ENCODE peak calls at places on chromosomes 2 and 18, in six cellular contexts. One of them, this sample, is unnamed.

GRCh38 chr18:22643731-22644130 is 226.0 kb upstream of the CTAGE1 start:
- DNase-seq in T-cell: no peak
- DNase-seq in T-helper 2 cell: no peak
- DNase-seq in psoas muscle: no peak
- DNase-seq in stimulated activated CD4-positive, alpha-beta T cell treated with anti-CD3 and anti-CD28 coated beads, Interleukin-1b, Interleukin-23, amount 100 ng/mL, for 1 hour: no peak
- DNase-seq in nephron progenitor cell: no peak
- DNase-seq in this sample: no peak

GRCh38 chr18:79898952-79899608 is 52.4 kb downstream of the SLC66A2 start:
- DNase-seq in psoas muscle: peak; percentile 47
- DNase-seq in stimulated activated CD4-positive, alpha-beta T cell treated with anti-CD3 and anti-CD28 coated beads, Interleukin-1b, Interleukin-23, amount 100 ng/mL, for 1 hour: no peak
- DNase-seq in T-helper 2 cell: no peak
- DNase-seq in nephron progenitor cell: no peak
- DNase-seq in T-cell: no peak
- DNase-seq in this sample: no peak

GRCh38 chr18:31401156-31402025 is 24.8 kb downstream of the DSG4 start:
- DNase-seq in T-cell: no peak
- DNase-seq in psoas muscle: no peak
- DNase-seq in stimulated activated CD4-positive, alpha-beta T cell treated with anti-CD3 and anti-CD28 coated beads, Interleukin-1b, Interleukin-23, amount 100 ng/mL, for 1 hour: no peak
- DNase-seq in nephron progenitor cell: no peak
- DNase-seq in T-helper 2 cell: no peak
- DNase-seq in this sample: no peak

GRCh38 chr2:1501196-1501851 is 88.1 kb downstream of the TPO start:
- DNase-seq in stimulated activated CD4-positive, alpha-beta T cell treated with anti-CD3 and anti-CD28 coated beads, Interleukin-1b, Interleukin-23, amount 100 ng/mL, for 1 hour: no peak
- DNase-seq in nephron progenitor cell: no peak
- DNase-seq in T-cell: no peak
- DNase-seq in T-helper 2 cell: no peak
- DNase-seq in psoas muscle: no peak
- DNase-seq in this sample: no peak

GRCh38 chr2:174510583-174511189 is 23.9 kb upstream of the GPR155 start:
- DNase-seq in T-cell: no peak
- DNase-seq in psoas muscle: no peak
- DNase-seq in stimulated activated CD4-positive, alpha-beta T cell treated with anti-CD3 and anti-CD28 coated beads, Interleukin-1b, Interleukin-23, amount 100 ng/mL, for 1 hour: no peak
- DNase-seq in T-helper 2 cell: peak; percentile 33
- DNase-seq in nephron progenitor cell: no peak
- DNase-seq in this sample: no peak

GRCh38 chr2:238851751-238852150 is 3.9 kb downstream of the TWIST2 start:
- DNase-seq in stimulated activated CD4-positive, alpha-beta T cell treated with anti-CD3 and anti-CD28 coated beads, Interleukin-1b, Interleukin-23, amount 100 ng/mL, for 1 hour: no peak
- DNase-seq in nephron progenitor cell: no peak
- DNase-seq in psoas muscle: no peak
- DNase-seq in T-helper 2 cell: no peak
- DNase-seq in T-cell: no peak
- DNase-seq in this sample: no peak

GRCh38 chr18:13501896-13502295 is 224.5 kb downstream of the FAM210A start:
- DNase-seq in stimulated activated CD4-positive, alpha-beta T cell treated with anti-CD3 and anti-CD28 coated beads, Interleukin-1b, Interleukin-23, amount 100 ng/mL, for 1 hour: peak; percentile 11
- DNase-seq in T-cell: no peak
- DNase-seq in T-helper 2 cell: peak; percentile 90
- DNase-seq in nephron progenitor cell: no peak
- DNase-seq in psoas muscle: no peak
- DNase-seq in this sample: no peak

GRCh38 chr2:71683070-71683469 is 229.7 kb downstream of the DYSF start:
- DNase-seq in T-helper 2 cell: no peak
- DNase-seq in stimulated activated CD4-positive, alpha-beta T cell treated with anti-CD3 and anti-CD28 coated beads, Interleukin-1b, Interleukin-23, amount 100 ng/mL, for 1 hour: no peak
- DNase-seq in psoas muscle: no peak
- DNase-seq in T-cell: no peak
- DNase-seq in nephron progenitor cell: no peak
- DNase-seq in this sample: no peak

GRCh38 chr18:79508565-79509535 is 113.1 kb downstream of the NFATC1 start:
- DNase-seq in nephron progenitor cell: no peak
- DNase-seq in psoas muscle: peak; percentile 56
- DNase-seq in stimulated activated CD4-positive, alpha-beta T cell treated with anti-CD3 and anti-CD28 coated beads, Interleukin-1b, Interleukin-23, amount 100 ng/mL, for 1 hour: no peak
- DNase-seq in T-cell: no peak
- DNase-seq in T-helper 2 cell: no peak
- DNase-seq in this sample: peak; percentile 42

GRCh38 chr2:109487237-109487869 is 126.4 kb downstream of the SEPTIN10 start:
- DNase-seq in psoas muscle: no peak
- DNase-seq in T-helper 2 cell: no peak
- DNase-seq in nephron progenitor cell: no peak
- DNase-seq in stimulated activated CD4-positive, alpha-beta T cell treated with anti-CD3 and anti-CD28 coated beads, Interleukin-1b, Interleukin-23, amount 100 ng/mL, for 1 hour: no peak
- DNase-seq in T-cell: no peak
- DNase-seq in this sample: no peak

GRCh38 chr2:9276901-9277455 is 70.4 kb downstream of the ASAP2 start:
- DNase-seq in T-helper 2 cell: no peak
- DNase-seq in nephron progenitor cell: no peak
- DNase-seq in stimulated activated CD4-positive, alpha-beta T cell treated with anti-CD3 and anti-CD28 coated beads, Interleukin-1b, Interleukin-23, amount 100 ng/mL, for 1 hour: no peak
- DNase-seq in psoas muscle: no peak
- DNase-seq in T-cell: no peak
- DNase-seq in this sample: no peak

GRCh38 chr2:46535360-46535759 is 56.0 kb downstream of the TMEM247 start:
- DNase-seq in nephron progenitor cell: no peak
- DNase-seq in T-helper 2 cell: peak; percentile 93
- DNase-seq in stimulated activated CD4-positive, alpha-beta T cell treated with anti-CD3 and anti-CD28 coated beads, Interleukin-1b, Interleukin-23, amount 100 ng/mL, for 1 hour: no peak
- DNase-seq in psoas muscle: no peak
- DNase-seq in T-cell: peak; percentile 29
- DNase-seq in this sample: peak; percentile 99

GRCh38 chr18:22185298-22185697 is 15.9 kb downstream of the GATA6 start:
- DNase-seq in T-cell: no peak
- DNase-seq in nephron progenitor cell: no peak
- DNase-seq in psoas muscle: no peak
- DNase-seq in T-helper 2 cell: no peak
- DNase-seq in stimulated activated CD4-positive, alpha-beta T cell treated with anti-CD3 and anti-CD28 coated beads, Interleukin-1b, Interleukin-23, amount 100 ng/mL, for 1 hour: no peak
- DNase-seq in this sample: no peak

GRCh38 chr2:213157242-213157641 is 5.8 kb upstream of the IKZF2 start:
- DNase-seq in nephron progenitor cell: no peak
- DNase-seq in psoas muscle: no peak
- DNase-seq in stimulated activated CD4-positive, alpha-beta T cell treated with anti-CD3 and anti-CD28 coated beads, Interleukin-1b, Interleukin-23, amount 100 ng/mL, for 1 hour: no peak
- DNase-seq in T-cell: no peak
- DNase-seq in T-helper 2 cell: peak; percentile 41
- DNase-seq in this sample: no peak

GRCh38 chr18:36843784-36844183 is 14.9 kb downstream of the KIAA1328 start:
- DNase-seq in nephron progenitor cell: no peak
- DNase-seq in T-helper 2 cell: no peak
- DNase-seq in psoas muscle: no peak
- DNase-seq in T-cell: no peak
- DNase-seq in stimulated activated CD4-positive, alpha-beta T cell treated with anti-CD3 and anti-CD28 coated beads, Interleukin-1b, Interleukin-23, amount 100 ng/mL, for 1 hour: no peak
- DNase-seq in this sample: no peak

GRCh38 chr2:11639503-11639902 is 30.5 kb downstream of the NTSR2 start:
- DNase-seq in T-helper 2 cell: no peak
- DNase-seq in stimulated activated CD4-positive, alpha-beta T cell treated with anti-CD3 and anti-CD28 coated beads, Interleukin-1b, Interleukin-23, amount 100 ng/mL, for 1 hour: no peak
- DNase-seq in nephron progenitor cell: no peak
- DNase-seq in psoas muscle: no peak
- DNase-seq in T-cell: no peak
- DNase-seq in this sample: no peak

GRCh38 chr2:17065536-17065935 is 399.9 kb upstream of the CYRIA start:
- DNase-seq in psoas muscle: no peak
- DNase-seq in T-helper 2 cell: no peak
- DNase-seq in nephron progenitor cell: no peak
- DNase-seq in stimulated activated CD4-positive, alpha-beta T cell treated with anti-CD3 and anti-CD28 coated beads, Interleukin-1b, Interleukin-23, amount 100 ng/mL, for 1 hour: no peak
- DNase-seq in T-cell: no peak
- DNase-seq in this sample: no peak

GRCh38 chr2:9748586-9748985 is 94.7 kb upstream of the TAF1B start:
- DNase-seq in T-helper 2 cell: no peak
- DNase-seq in nephron progenitor cell: no peak
- DNase-seq in T-cell: no peak
- DNase-seq in psoas muscle: no peak
- DNase-seq in stimulated activated CD4-positive, alpha-beta T cell treated with anti-CD3 and anti-CD28 coated beads, Interleukin-1b, Interleukin-23, amount 100 ng/mL, for 1 hour: no peak
- DNase-seq in this sample: no peak

GRCh38 chr2:152189622-152190495 is 14.3 kb upstream of the STAM2 start:
- DNase-seq in stimulated activated CD4-positive, alpha-beta T cell treated with anti-CD3 and anti-CD28 coated beads, Interleukin-1b, Interleukin-23, amount 100 ng/mL, for 1 hour: no peak
- DNase-seq in psoas muscle: no peak
- DNase-seq in nephron progenitor cell: peak; percentile 20
- DNase-seq in T-helper 2 cell: peak; percentile 53
- DNase-seq in T-cell: no peak
- DNase-seq in this sample: peak; percentile 54

GRCh38 chr18:10488022-10488421 is 33.6 kb downstream of the APCDD1 start:
- DNase-seq in psoas muscle: no peak
- DNase-seq in stimulated activated CD4-positive, alpha-beta T cell treated with anti-CD3 and anti-CD28 coated beads, Interleukin-1b, Interleukin-23, amount 100 ng/mL, for 1 hour: no peak
- DNase-seq in nephron progenitor cell: no peak
- DNase-seq in T-helper 2 cell: no peak
- DNase-seq in T-cell: no peak
- DNase-seq in this sample: no peak

GRCh38 chr2:111194835-111195621 is 74.3 kb downstream of the BCL2L11 start:
- DNase-seq in nephron progenitor cell: no peak
- DNase-seq in T-cell: no peak
- DNase-seq in stimulated activated CD4-positive, alpha-beta T cell treated with anti-CD3 and anti-CD28 coated beads, Interleukin-1b, Interleukin-23, amount 100 ng/mL, for 1 hour: no peak
- DNase-seq in psoas muscle: no peak
- DNase-seq in T-helper 2 cell: no peak
- DNase-seq in this sample: no peak

GRCh38 chr2:233458826-233459225 is 104.5 kb downstream of the DGKD start:
- DNase-seq in stimulated activated CD4-positive, alpha-beta T cell treated with anti-CD3 and anti-CD28 coated beads, Interleukin-1b, Interleukin-23, amount 100 ng/mL, for 1 hour: no peak
- DNase-seq in T-helper 2 cell: no peak
- DNase-seq in nephron progenitor cell: no peak
- DNase-seq in T-cell: no peak
- DNase-seq in psoas muscle: peak; percentile 27
- DNase-seq in this sample: no peak

GRCh38 chr2:37829616-37830385 is 95.3 kb upstream of the RMDN2 start:
- DNase-seq in T-helper 2 cell: no peak
- DNase-seq in T-cell: no peak
- DNase-seq in nephron progenitor cell: no peak
- DNase-seq in stimulated activated CD4-positive, alpha-beta T cell treated with anti-CD3 and anti-CD28 coated beads, Interleukin-1b, Interleukin-23, amount 100 ng/mL, for 1 hour: no peak
- DNase-seq in psoas muscle: no peak
- DNase-seq in this sample: no peak

GRCh38 chr2:168346725-168347477 is 99.5 kb upstream of the STK39 start:
- DNase-seq in nephron progenitor cell: peak; percentile 74
- DNase-seq in stimulated activated CD4-positive, alpha-beta T cell treated with anti-CD3 and anti-CD28 coated beads, Interleukin-1b, Interleukin-23, amount 100 ng/mL, for 1 hour: peak; percentile 30
- DNase-seq in T-cell: peak; percentile 49
- DNase-seq in psoas muscle: peak; percentile 64
- DNase-seq in T-helper 2 cell: peak; percentile 72
- DNase-seq in this sample: peak; percentile 65

GRCh38 chr2:119234021-119235019 is 10.7 kb downstream of the STEAP3 start:
- DNase-seq in nephron progenitor cell: peak; percentile 79
- DNase-seq in psoas muscle: no peak
- DNase-seq in T-cell: no peak
- DNase-seq in stimulated activated CD4-positive, alpha-beta T cell treated with anti-CD3 and anti-CD28 coated beads, Interleukin-1b, Interleukin-23, amount 100 ng/mL, for 1 hour: no peak
- DNase-seq in T-helper 2 cell: no peak
- DNase-seq in this sample: no peak

GRCh38 chr2:166375736-166376487 is at the start of gene SCN9A:
- DNase-seq in T-helper 2 cell: peak; percentile 30
- DNase-seq in psoas muscle: peak; percentile 81
- DNase-seq in nephron progenitor cell: peak; percentile 88
- DNase-seq in T-cell: no peak
- DNase-seq in stimulated activated CD4-positive, alpha-beta T cell treated with anti-CD3 and anti-CD28 coated beads, Interleukin-1b, Interleukin-23, amount 100 ng/mL, for 1 hour: no peak
- DNase-seq in this sample: no peak

GRCh38 chr18:21912339-21913239 is 172.0 kb downstream of the MIB1 start:
- DNase-seq in nephron progenitor cell: peak; percentile 22
- DNase-seq in stimulated activated CD4-positive, alpha-beta T cell treated with anti-CD3 and anti-CD28 coated beads, Interleukin-1b, Interleukin-23, amount 100 ng/mL, for 1 hour: no peak
- DNase-seq in T-helper 2 cell: no peak
- DNase-seq in T-cell: no peak
- DNase-seq in psoas muscle: no peak
- DNase-seq in this sample: no peak

GRCh38 chr18:8841781-8842485 is 136.6 kb downstream of the MTCL1 start:
- DNase-seq in stimulated activated CD4-positive, alpha-beta T cell treated with anti-CD3 and anti-CD28 coated beads, Interleukin-1b, Interleukin-23, amount 100 ng/mL, for 1 hour: no peak
- DNase-seq in T-helper 2 cell: no peak
- DNase-seq in psoas muscle: no peak
- DNase-seq in T-cell: no peak
- DNase-seq in nephron progenitor cell: no peak
- DNase-seq in this sample: no peak

GRCh38 chr2:239257511-239257937 is 143.3 kb downstream of the HDAC4 start:
- DNase-seq in T-helper 2 cell: peak; percentile 66
- DNase-seq in T-cell: no peak
- DNase-seq in psoas muscle: peak; percentile 46
- DNase-seq in stimulated activated CD4-positive, alpha-beta T cell treated with anti-CD3 and anti-CD28 coated beads, Interleukin-1b, Interleukin-23, amount 100 ng/mL, for 1 hour: no peak
- DNase-seq in nephron progenitor cell: no peak
- DNase-seq in this sample: peak; percentile 89

GRCh38 chr2:130355578-130356431 is at the start of gene PTPN18:
- DNase-seq in stimulated activated CD4-positive, alpha-beta T cell treated with anti-CD3 and anti-CD28 coated beads, Interleukin-1b, Interleukin-23, amount 100 ng/mL, for 1 hour: no peak
- DNase-seq in T-helper 2 cell: peak; percentile 68
- DNase-seq in T-cell: no peak
- DNase-seq in nephron progenitor cell: peak; percentile 89
- DNase-seq in psoas muscle: peak; percentile 96
- DNase-seq in this sample: peak; percentile 51

GRCh38 chr2:239938651-239939486 is 86.3 kb downstream of the NDUFA10 start:
- DNase-seq in nephron progenitor cell: no peak
- DNase-seq in psoas muscle: peak; percentile 34
- DNase-seq in T-helper 2 cell: no peak
- DNase-seq in stimulated activated CD4-positive, alpha-beta T cell treated with anti-CD3 and anti-CD28 coated beads, Interleukin-1b, Interleukin-23, amount 100 ng/mL, for 1 hour: no peak
- DNase-seq in T-cell: no peak
- DNase-seq in this sample: no peak

This sample was measured in MV-4-11.